ENCODE peak calls at places on chromosomes 6 and 20, in five cellular contexts. E is GM20000, A is posterior cingulate gyrus, J is activated T-cell treated with anti-CD3 and anti-CD28 coated beads for 1 hour, Q is amniotic epithelial cell. F is an unnamed sample.

GRCh38 chr6:30880563-30881252 is 3.6 kb upstream of the DDR1 start:
- DNase-seq in J (no peak), Q (no peak), A (peak), E (no peak), F (peak)

GRCh38 chr6:95186710-95187109 is 390.6 kb upstream of the MANEA start:
- DNase-seq in A (no peak), Q (no peak), J (no peak), E (no peak), F (no peak)

GRCh38 chr20:38799248-38799647 is 6.2 kb upstream of the PPP1R16B start:
- DNase-seq in A (no peak), J (no peak), Q (no peak), E (no peak), F (no peak)

GRCh38 chr6:10151144-10151915 is 263.5 kb downstream of the TFAP2A start:
- DNase-seq in Q (peak), J (no peak), E (no peak), A (no peak), F (no peak)

GRCh38 chr6:163579111-163579879 is 164.8 kb downstream of the QKI start:
- DNase-seq in Q (no peak), A (peak), E (no peak), J (no peak), F (peak)

GRCh38 chr6:154528286-154528915 is 17.9 kb upstream of the CNKSR3 start:
- DNase-seq in Q (peak), A (no peak), J (no peak), E (no peak), F (no peak)

GRCh38 chr20:31608256-31608980 is 3.3 kb downstream of the ID1 start:
- DNase-seq in J (no peak), A (peak), E (peak), Q (peak), F (no peak)

GRCh38 chr6:88380618-88381288 is 214.6 kb upstream of the CNR1 start:
- DNase-seq in A (peak), J (no peak), Q (no peak), E (no peak), F (no peak)

GRCh38 chr20:32509639-32510066 is 75.5 kb downstream of the NOL4L start:
- DNase-seq in A (no peak), J (peak), E (peak), Q (peak), F (no peak)

GRCh38 chr6:38509713-38510112 is 130.0 kb downstream of the BTBD9 start:
- DNase-seq in J (no peak), E (no peak), A (no peak), Q (peak), F (no peak)

GRCh38 chr20:14235355-14235754 is 102.1 kb downstream of the FLRT3 start:
- DNase-seq in J (no peak), A (no peak), E (no peak), Q (peak), F (no peak)

GRCh38 chr6:36682328-36683144 is 4.0 kb downstream of the CDKN1A start:
- DNase-seq in Q (no peak), J (peak), A (no peak), E (peak), F (no peak)

GRCh38 chr6:117483645-117484016 is 1.2 kb downstream of the DCBLD1 start:
- DNase-seq in Q (peak), E (peak), A (no peak), J (no peak), F (no peak)

GRCh38 chr20:46311719-46312074 is 3.4 kb upstream of the CDH22 start:
- DNase-seq in A (no peak), J (no peak), Q (no peak), E (peak), F (no peak)

GRCh38 chr6:99241905-99242534 is 107.5 kb downstream of the FAXC start:
- DNase-seq in E (peak), J (no peak), A (peak), Q (peak), F (no peak)

GRCh38 chr6:17621003-17621402 is 20.9 kb downstream of the FAM8A1 start:
- DNase-seq in A (no peak), E (no peak), Q (no peak), J (no peak), F (no peak)

GRCh38 chr6:70389261-70389660 is 24.0 kb upstream of the FAM135A start:
- DNase-seq in E (no peak), A (no peak), Q (no peak), J (no peak), F (no peak)

GRCh38 chr6:134166529-134167221 is 114.3 kb upstream of the SLC2A12 start:
- DNase-seq in E (no peak), Q (peak), A (no peak), J (no peak), F (no peak)

GRCh38 chr20:37276494-37277252 is 12.8 kb upstream of the MANBAL start:
- DNase-seq in J (no peak), Q (peak), A (peak), E (peak), F (peak)

GRCh38 chr6:107318100-107318736 is 141.1 kb downstream of the PDSS2 start:
- DNase-seq in Q (peak), A (peak), J (peak), E (peak), F (no peak)

GRCh38 chr6:142262231-142262630 is 39.6 kb upstream of the ADGRG6 start:
- DNase-seq in E (no peak), J (no peak), A (no peak), Q (no peak), F (no peak)

GRCh38 chr6:47135772-47136171 is 93.6 kb upstream of the ADGRF1 start:
- DNase-seq in J (no peak), E (no peak), A (no peak), Q (peak), F (no peak)

GRCh38 chr6:21201181-21201580 is 392.4 kb upstream of the SOX4 start:
- DNase-seq in Q (no peak), A (no peak), E (no peak), J (no peak), F (no peak)

GRCh38 chr6:24949020-24949569 is 13.3 kb upstream of the RIPOR2 start:
- DNase-seq in J (no peak), E (peak), A (no peak), Q (no peak), F (no peak)

GRCh38 chr6:29216528-29216927 is 45.8 kb downstream of the OR2J2 start:
- DNase-seq in J (no peak), Q (no peak), E (no peak), A (no peak), F (no peak)

GRCh38 chr6:120056085-120056484 is 706.5 kb upstream of the MAN1A1 start:
- DNase-seq in J (no peak), A (no peak), Q (no peak), E (peak), F (no peak)

GRCh38 chr6:85066270-85066669 is 301.9 kb upstream of the TBX18 start:
- DNase-seq in Q (no peak), J (no peak), A (no peak), E (no peak), F (no peak)

GRCh38 chr6:107560657-107561056 is 70.7 kb downstream of the SOBP start:
- DNase-seq in A (no peak), E (no peak), J (no peak), Q (peak), F (no peak)

GRCh38 chr6:109506314-109506713 is 23.3 kb upstream of the ZBTB24 start:
- DNase-seq in Q (no peak), A (no peak), E (no peak), J (no peak), F (no peak)

GRCh38 chr20:25076731-25077609 is 5.0 kb downstream of the VSX1 start:
- DNase-seq in A (no peak), Q (peak), J (no peak), E (no peak), F (no peak)

GRCh38 chr6:47235964-47236760 is 73.5 kb downstream of the TNFRSF21 start:
- DNase-seq in E (no peak), J (no peak), Q (peak), A (no peak), F (no peak)

F was measured in substantia nigra.